ENCODE peak calls at places on chromosomes 1 and 21, in four cellular contexts. K is activated CD4-positive, CD25-positive, alpha-beta regulatory T cell; D is COR-L47; S is cardiac fibroblast. A is an unnamed sample.
A peak's percentile ranks its signal among the peaks of the same experiment; 100 is the strongest.

GRCh38 chr1:27154991-27155781 is at the start of gene SLC9A1:
- DNase-seq in D (peak; percentile 84), S (peak; percentile 96), K (peak; percentile 83), A (peak; percentile 88)

GRCh38 chr1:3530931-3531818 is 76.7 kb downstream of the ARHGEF16 start:
- DNase-seq in D (peak; percentile 15), K (peak; percentile 62), S (peak; percentile 70), A (peak; percentile 72)

GRCh38 chr1:226820935-226821718 is 49.3 kb upstream of the PSEN2 start:
- DNase-seq in S (peak; percentile 94), D (no peak), K (no peak), A (no peak)

GRCh38 chr1:9180077-9180819 is 51.3 kb upstream of the GPR157 start:
- DNase-seq in K (no peak), D (no peak), S (no peak), A (no peak)

GRCh38 chr1:34590211-34590623 is 164.6 kb upstream of the GJB5 start:
- DNase-seq in K (no peak), S (no peak), D (peak; percentile 96), A (peak; percentile 97)

GRCh38 chr1:173093721-173094450 is 43.1 kb upstream of the TNFSF18 start:
- DNase-seq in K (no peak), D (no peak), S (no peak), A (no peak)

GRCh38 chr1:29044010-29044409 is 79.7 kb downstream of the TMEM200B start:
- DNase-seq in D (no peak), K (no peak), S (no peak), A (no peak)

GRCh38 chr1:246564839-246565750 is 966 bp downstream of the TFB2M start:
- DNase-seq in D (no peak), K (no peak), S (no peak), A (no peak)

GRCh38 chr1:182600036-182600713 is 4.0 kb downstream of the RGS16 start:
- DNase-seq in K (no peak), S (no peak), D (no peak), A (no peak)

GRCh38 chr1:41387667-41388091 is 26.4 kb downstream of the FOXO6 start:
- DNase-seq in K (no peak), S (peak; percentile 87), D (peak; percentile 89), A (peak; percentile 97)

GRCh38 chr1:220694866-220695382 is 4.8 kb downstream of the C1orf115 start:
- DNase-seq in D (no peak), S (no peak), K (no peak), A (no peak)

GRCh38 chr1:223700942-223701637 is 11.2 kb upstream of the CAPN2 start:
- DNase-seq in S (peak; percentile 92), D (no peak), K (no peak), A (no peak)

GRCh38 chr21:38794978-38795377 is 10.8 kb upstream of the ETS2 start:
- DNase-seq in K (no peak), S (no peak), D (no peak), A (no peak)

GRCh38 chr1:83857108-83857507 is 141.8 kb downstream of the TTLL7 start:
- DNase-seq in S (peak; percentile 38), D (peak; percentile 35), K (no peak), A (peak; percentile 60)

GRCh38 chr21:32330784-32331311 is 32.2 kb downstream of the MRAP start:
- DNase-seq in K (no peak), S (no peak), D (no peak), A (no peak)

GRCh38 chr1:15959847-15960446 is 16.0 kb downstream of the ZBTB17 start:
- DNase-seq in K (no peak), D (no peak), S (no peak), A (no peak)